ENCODE peak calls at places on chromosomes 5 and 9, in five cellular contexts. C, K, S, P and H are unnamed samples.
A peak's percentile ranks its signal among the peaks of the same experiment; 100 is the strongest.

GRCh38 chr5:52665544-52665943 is 122.2 kb upstream of the ITGA1 start:
- DNase-seq in C (no peak), K (no peak), S (no peak), P (no peak), H (no peak)

GRCh38 chr9:113154471-113154870 is 3.7 kb downstream of the SLC31A2 start:
- DNase-seq in C (no peak), K (no peak), S (no peak), P (no peak), H (no peak)

GRCh38 chr5:78376315-78376714 is 15.9 kb downstream of the SCAMP1 start:
- DNase-seq in C (no peak), K (no peak), S (no peak), P (no peak), H (no peak)

GRCh38 chr9:135226369-135227050 is 139.0 kb downstream of the OLFM1 start:
- DNase-seq in C (no peak), K (no peak), S (peak; percentile 31), P (peak; percentile 9), H (no peak)

GRCh38 chr5:59360130-59360555 is 533.4 kb downstream of the PDE4D start:
- DNase-seq in C (no peak), K (no peak), S (no peak), P (no peak), H (no peak)

GRCh38 chr9:37343724-37344123 is 78.8 kb upstream of the GRHPR start:
- DNase-seq in C (no peak), K (no peak), S (no peak), P (no peak), H (no peak)

GRCh38 chr9:8365466-8366160 is 566.0 kb upstream of the DMAC1 start:
- DNase-seq in C (no peak), K (no peak), S (no peak), P (no peak), H (no peak)

GRCh38 chr9:79902937-79903600 is 331.3 kb downstream of the TLE4 start:
- DNase-seq in C (no peak), K (no peak), S (no peak), P (no peak), H (no peak)

GRCh38 chr5:148970228-148970627 is 92.6 kb downstream of the SH3TC2 start:
- DNase-seq in C (no peak), K (no peak), S (no peak), P (peak; percentile 54), H (no peak)

GRCh38 chr9:131736440-131736839 is 3.4 kb downstream of the RAPGEF1 start:
- DNase-seq in C (no peak), K (no peak), S (no peak), P (no peak), H (no peak)

GRCh38 chr9:4152201-4152600 is 147.7 kb downstream of the GLIS3 start:
- DNase-seq in C (no peak), K (no peak), S (no peak), P (no peak), H (no peak)

GRCh38 chr9:69198526-69199250 is 24.6 kb downstream of the TJP2 start:
- DNase-seq in C (no peak), K (no peak), S (no peak), P (no peak), H (no peak)

GRCh38 chr9:112559629-112560413 is 73.2 kb downstream of the KIAA1958 start:
- DNase-seq in C (no peak), K (no peak), S (no peak), P (no peak), H (no peak)

GRCh38 chr5:132639706-132640130 is 18.3 kb upstream of the IL13 start:
- DNase-seq in C (peak; percentile 27), K (no peak), S (no peak), P (no peak), H (no peak)

GRCh38 chr9:108983885-108984284 is 29.4 kb downstream of the CTNNAL1 start:
- DNase-seq in C (no peak), K (no peak), S (no peak), P (no peak), H (no peak)

GRCh38 chr9:19875291-19875910 is 86.6 kb upstream of the SLC24A2 start:
- DNase-seq in C (no peak), K (no peak), S (no peak), P (no peak), H (no peak)

GRCh38 chr5:144697847-144698262 is 527.2 kb downstream of the KCTD16 start:
- DNase-seq in C (no peak), K (no peak), S (no peak), P (no peak), H (no peak)

GRCh38 chr9:74645007-74645639 is 148.0 kb downstream of the RORB start:
- DNase-seq in C (peak; percentile 4), K (no peak), S (no peak), P (no peak), H (no peak)

GRCh38 chr9:36317766-36318165 is 59.5 kb upstream of the GNE start:
- DNase-seq in C (no peak), K (no peak), S (no peak), P (peak; percentile 56), H (no peak)

GRCh38 chr5:56625577-56625976 is 189.8 kb upstream of the MAP3K1 start:
- DNase-seq in C (no peak), K (no peak), S (no peak), P (no peak), H (no peak)

GRCh38 chr5:96721351-96721970 is 59.3 kb downstream of the CAST start:
- DNase-seq in C (no peak), K (no peak), S (no peak), P (peak; percentile 55), H (no peak)

GRCh38 chr5:54835642-54836041 is 149.8 kb downstream of the ESM1 start:
- DNase-seq in C (no peak), K (no peak), S (no peak), P (no peak), H (no peak)

GRCh38 chr5:174723979-174724483 is 351 bp upstream of the MSX2 start:
- DNase-seq in C (no peak), K (no peak), S (no peak), P (no peak), H (no peak)

GRCh38 chr5:174720612-174721521 is 3.5 kb upstream of the MSX2 start:
- DNase-seq in C (no peak), K (no peak), S (no peak), P (no peak), H (no peak)

GRCh38 chr5:174723315-174723978 is 935 bp upstream of the MSX2 start:
- DNase-seq in C (no peak), K (no peak), S (no peak), P (no peak), H (no peak)

GRCh38 chr5:174721522-174722432 is 2.6 kb upstream of the MSX2 start:
- DNase-seq in C (no peak), K (no peak), S (no peak), P (no peak), H (no peak)

GRCh38 chr5:174722500-174722899 is 1.9 kb upstream of the MSX2 start:
- DNase-seq in C (no peak), K (no peak), S (no peak), P (no peak), H (no peak)
- H3K4me1 ChIP-seq in C (peaks cover 6% of the 10 kb centered on the region), K (peaks cover 12% of the 10 kb centered on the region), S (peaks cover 44% of the 10 kb centered on the region), P (peaks cover 21% of the 10 kb centered on the region), H (no peaks in the 10 kb centered on the region)

DNA sequence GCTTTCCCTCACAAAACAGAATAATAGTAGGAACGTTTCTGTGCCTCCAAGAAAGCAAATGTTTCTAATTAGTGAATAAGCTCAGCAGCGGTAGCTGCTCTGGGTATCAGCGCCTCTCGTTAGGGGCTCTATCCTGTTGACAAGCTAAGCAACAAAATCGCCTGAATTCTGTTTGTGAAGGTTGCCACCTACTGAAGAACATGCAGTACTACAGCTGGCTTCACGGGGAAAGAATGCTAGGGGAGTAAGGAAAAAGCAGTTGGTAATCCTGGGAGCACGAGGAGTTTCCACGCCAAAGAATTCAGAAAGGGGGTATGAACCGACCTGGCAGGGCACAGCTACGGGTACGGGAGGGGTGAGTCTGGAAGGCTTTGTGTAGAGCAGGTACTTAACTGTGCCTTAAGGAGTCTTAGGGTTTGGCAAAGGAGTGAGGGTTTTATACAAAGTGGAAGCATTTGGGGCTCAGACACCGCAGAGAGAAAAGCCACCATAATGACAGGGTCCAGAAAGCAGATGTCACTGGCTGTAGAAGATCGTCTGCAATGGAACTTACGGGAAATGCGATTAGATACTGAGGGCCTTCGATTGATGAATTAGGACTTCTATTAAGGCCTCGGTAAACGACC is 171.7 kb downstream of the TTC39B start:
- DNase-seq in C (peak; percentile 56), K (peak; percentile 54), S (no peak), P (no peak), H (peak; percentile 47)
- H3K4me3 ChIP-seq in C (peak overlapping the region; percentile 41), K (no peak overlapping the region), S (peak overlapping the region; percentile 16), P (no peak overlapping the region), H (no peak overlapping the region)

GRCh38 chr9:126114850-126115460 is 211.7 kb upstream of the MVB12B start:
- DNase-seq in C (no peak), K (no peak), S (peak; percentile 4), P (no peak), H (no peak)
- H3K27me3 ChIP-seq in C (no peaks in the 10 kb centered on the region), K (peaks cover 5% of the 10 kb centered on the region), S (no peaks in the 10 kb centered on the region), P (peaks cover 5% of the 10 kb centered on the region), H (no peaks in the 10 kb centered on the region)

GRCh38 chr5:176383248-176383905 is 5.0 kb downstream of the NOP16 start:
- DNase-seq in C (no peak), K (no peak), S (peak; percentile 49), P (no peak), H (no peak)

GRCh38 chr5:176383961-176384360 is 4.4 kb downstream of the NOP16 start:
- DNase-seq in C (no peak), K (no peak), S (peak; percentile 58), P (no peak), H (no peak)

GRCh38 chr5:176382721-176383120 is 5.7 kb downstream of the NOP16 start:
- DNase-seq in C (no peak), K (no peak), S (peak; percentile 15), P (no peak), H (no peak)

GRCh38 chr5:176381423-176381822 is 7.0 kb downstream of the NOP16 start:
- DNase-seq in C (no peak), K (no peak), S (no peak), P (no peak), H (no peak)

DNA sequence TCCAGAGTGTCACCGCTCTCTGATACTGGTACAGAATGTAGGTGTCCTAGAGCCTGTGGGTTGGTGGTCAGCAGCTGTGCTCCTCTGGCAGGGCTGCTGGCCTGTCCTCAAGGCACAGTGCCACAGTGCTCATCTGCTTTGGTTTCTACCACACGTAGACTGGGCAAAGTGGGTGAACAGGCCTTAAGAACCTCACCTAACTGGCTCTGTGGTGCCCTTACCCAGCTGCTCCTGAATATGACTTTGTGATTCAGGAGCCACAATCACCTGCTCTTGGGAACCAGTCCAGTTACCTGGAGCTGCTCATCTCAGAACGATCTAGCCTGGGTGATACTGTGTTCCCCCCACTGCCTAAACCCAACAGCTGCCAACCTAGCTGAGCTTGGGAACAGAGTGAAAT is 6.4 kb downstream of the NOP16 start:
- DNase-seq in C (no peak), K (no peak), S (peak; percentile 30), P (no peak), H (no peak)
- H3K4me1 ChIP-seq in C (peaks cover 7% of the 10 kb centered on the region), K (peaks cover 8% of the 10 kb centered on the region), S (peaks cover 13% of the 10 kb centered on the region), P (peaks cover under 1% of the 10 kb centered on the region), H (peaks cover 9% of the 10 kb centered on the region)

DNA sequence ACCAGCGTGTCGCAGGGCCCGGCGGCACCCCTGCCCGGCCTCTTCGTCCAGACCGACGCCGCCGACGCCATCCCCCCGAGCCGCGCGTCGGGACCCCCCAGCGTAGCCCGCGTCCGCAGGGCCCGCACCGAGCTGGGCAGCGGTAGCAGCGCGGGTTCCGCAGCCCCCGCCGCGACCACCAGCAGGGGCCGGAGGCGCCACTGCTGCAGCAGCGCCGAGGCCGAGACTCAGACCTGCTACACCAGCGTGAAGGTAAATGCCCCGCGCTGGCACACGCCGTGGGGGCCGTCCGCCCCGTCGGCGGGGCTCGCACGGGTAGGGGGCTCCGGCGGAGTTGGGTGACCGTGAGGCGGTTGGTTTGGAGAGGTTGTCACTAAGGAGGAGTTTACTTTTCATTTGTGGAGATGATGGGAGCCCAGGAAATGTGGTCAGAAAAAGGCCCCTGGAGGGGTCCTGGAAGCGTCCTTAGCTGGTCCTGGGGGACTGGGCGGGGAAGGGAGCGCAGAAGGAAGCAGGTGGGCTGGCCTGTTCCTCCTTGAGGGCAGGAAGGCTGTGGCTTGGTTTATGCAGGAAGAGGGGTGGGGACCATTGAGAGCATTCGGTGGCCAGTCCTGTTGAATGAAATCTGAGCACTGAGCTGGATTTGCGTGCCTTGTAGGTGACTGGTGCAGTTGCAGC is 672 bp downstream of the PDE8B start:
- DNase-seq in C (peak; percentile 12), K (no peak), S (no peak), P (no peak), H (no peak)
- H3K4me3 ChIP-seq in C (no peak overlapping the region), K (peak overlapping the region; percentile 5), S (peak overlapping the region; percentile 77), P (peak overlapping the region; percentile 58), H (no peak overlapping the region)